ENCODE peak calls at places on chromosomes 13 and 19, in eight cellular contexts. D, P, S, O, W, Q, Z and T are unnamed samples.

GRCh38 chr13:49134305-49134704 is 85.8 kb upstream of the MLNR start:
- DNase-seq in D (no peak), P (no peak), S (no peak), O (no peak), W (no peak), Q (no peak), Z (no peak), T (no peak)

GRCh38 chr13:28805193-28805819 is 14.8 kb upstream of the MTUS2 start:
- DNase-seq in D (no peak), P (no peak), S (no peak), O (no peak), W (no peak), Q (peak; percentile 13), Z (no peak), T (no peak)

GRCh38 chr19:10690351-10690781 is 10.9 kb upstream of the QTRT1 start:
- DNase-seq in D (no peak), P (no peak), S (no peak), O (peak; percentile 45), W (no peak), Q (peak; percentile 77), Z (peak; percentile 38), T (no peak)

GRCh38 chr19:33299061-33299665 is 3.2 kb downstream of the CEBPA start:
- DNase-seq in D (no peak), P (no peak), S (no peak), O (no peak), W (no peak), Q (no peak), Z (no peak), T (no peak)

GRCh38 chr13:99894105-99894504 is 77.5 kb downstream of the ZIC5 start:
- DNase-seq in D (no peak), P (no peak), S (no peak), O (no peak), W (no peak), Q (no peak), Z (no peak), T (no peak)

GRCh38 chr13:89865331-89865833 is 1482.1 kb upstream of the MIR17HG start:
- DNase-seq in D (no peak), P (no peak), S (no peak), O (no peak), W (no peak), Q (no peak), Z (no peak), T (no peak)

GRCh38 chr13:35700661-35701060 is 224.2 kb upstream of the MAB21L1 start:
- DNase-seq in D (no peak), P (no peak), S (peak; percentile 87), O (no peak), W (no peak), Q (no peak), Z (peak; percentile 58), T (no peak)

GRCh38 chr19:3360494-3361383 is 5.6 kb upstream of the NFIC start:
- DNase-seq in D (peak; percentile 51), P (peak; percentile 75), S (no peak), O (no peak), W (no peak), Q (no peak), Z (no peak), T (no peak)

GRCh38 chr13:24313449-24313848 is 4.1 kb downstream of the C1QTNF9 start:
- DNase-seq in D (no peak), P (no peak), S (no peak), O (peak; percentile 28), W (no peak), Q (peak; percentile 27), Z (no peak), T (no peak)

GRCh38 chr13:32225494-32225931 is 89.7 kb downstream of the ZAR1L start:
- DNase-seq in D (no peak), P (no peak), S (peak; percentile 95), O (peak; percentile 27), W (no peak), Q (peak; percentile 25), Z (peak; percentile 71), T (peak; percentile 59)

GRCh38 chr19:28148554-28148953 is 1064.4 kb downstream of the UQCRFS1 start:
- DNase-seq in D (no peak), P (no peak), S (no peak), O (no peak), W (no peak), Q (no peak), Z (no peak), T (no peak)
- TF ChIP-seq CTCF in D (no peak), P (no peak), S (no peak), O (no peak), W (no peak), Q (no peak), Z (no peak), T (no peak)

GRCh38 chr13:31209172-31209818 is 9.5 kb downstream of the B3GLCT start:
- DNase-seq in D (no peak), P (peak; percentile 20), S (no peak), O (peak; percentile 9), W (no peak), Q (peak; percentile 67), Z (no peak), T (no peak)
- H3K4me3 ChIP-seq in D (no peak overlapping the region), P (no peak overlapping the region), S (no peak overlapping the region), O (no peak overlapping the region), W (no peak overlapping the region), Q (no peak overlapping the region), Z (no peak overlapping the region), T (no peak overlapping the region)

DNA sequence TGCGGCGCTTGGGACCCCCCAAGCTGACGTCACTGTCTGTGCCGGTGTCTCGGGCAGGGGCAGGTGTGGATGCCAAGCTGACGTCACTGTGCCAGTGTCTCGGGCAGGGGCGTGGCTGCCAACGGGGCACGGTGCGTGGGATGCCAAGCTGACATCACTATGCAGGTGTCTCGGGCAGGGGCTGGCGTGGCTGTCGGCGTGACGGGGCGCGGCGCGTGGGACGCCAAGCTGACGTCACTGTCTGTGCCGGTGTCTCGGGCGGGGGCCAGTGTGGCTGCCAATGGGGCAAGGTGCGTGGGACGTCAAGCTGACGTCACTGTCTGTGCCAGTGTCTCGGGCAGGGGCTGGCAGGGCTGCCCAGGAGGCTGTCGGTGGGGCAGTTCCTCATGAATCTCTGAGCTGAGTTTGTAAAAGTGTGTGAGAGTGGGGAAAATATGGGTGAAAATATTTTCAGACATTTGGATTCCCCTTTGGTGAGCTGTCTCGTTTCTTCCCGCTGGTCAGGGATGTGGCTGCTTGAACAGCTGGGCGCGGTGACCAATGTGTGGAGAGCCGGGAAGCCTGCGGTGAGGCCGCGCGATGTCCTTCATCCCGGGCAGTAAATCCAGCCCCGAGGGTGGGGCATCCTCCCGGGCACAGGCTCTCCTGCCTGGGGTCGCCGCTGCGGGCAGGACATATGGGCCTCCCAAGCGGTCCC is 25.2 kb downstream of the MCF2L start:
- DNase-seq in D (no peak), P (no peak), S (no peak), O (no peak), W (no peak), Q (no peak), Z (no peak), T (no peak)
- TF ChIP-seq CTCF in D (no peak), P (no peak), S (no peak), O (no peak), W (no peak), Q (no peak), Z (no peak), T (no peak)

GRCh38 chr19:1901940-1902404 is 3.2 kb upstream of the ADAT3 start:
- DNase-seq in D (no peak), P (no peak), S (no peak), O (no peak), W (no peak), Q (no peak), Z (no peak), T (no peak)
- H3K4me3 ChIP-seq in D (no peak overlapping the region), P (no peak overlapping the region), S (no peak overlapping the region), O (no peak overlapping the region), W (no peak overlapping the region), Q (no peak overlapping the region), Z (no peak overlapping the region), T (no peak overlapping the region)

GRCh38 chr19:47309038-47309437 is 623 bp upstream of the C5AR1 start:
- DNase-seq in D (no peak), P (no peak), S (no peak), O (no peak), W (no peak), Q (peak; percentile 39), Z (no peak), T (no peak)

GRCh38 chr19:47310323-47310722 is 662 bp downstream of the C5AR1 start:
- DNase-seq in D (no peak), P (no peak), S (no peak), O (no peak), W (no peak), Q (no peak), Z (no peak), T (no peak)

GRCh38 chr19:47310819-47311218 is 1.2 kb downstream of the C5AR1 start:
- DNase-seq in D (no peak), P (no peak), S (no peak), O (peak; percentile 24), W (no peak), Q (peak; percentile 46), Z (no peak), T (no peak)

GRCh38 chr19:47312366-47313006 is 2.8 kb downstream of the C5AR1 start:
- DNase-seq in D (no peak), P (no peak), S (no peak), O (no peak), W (no peak), Q (no peak), Z (no peak), T (no peak)

DNA sequence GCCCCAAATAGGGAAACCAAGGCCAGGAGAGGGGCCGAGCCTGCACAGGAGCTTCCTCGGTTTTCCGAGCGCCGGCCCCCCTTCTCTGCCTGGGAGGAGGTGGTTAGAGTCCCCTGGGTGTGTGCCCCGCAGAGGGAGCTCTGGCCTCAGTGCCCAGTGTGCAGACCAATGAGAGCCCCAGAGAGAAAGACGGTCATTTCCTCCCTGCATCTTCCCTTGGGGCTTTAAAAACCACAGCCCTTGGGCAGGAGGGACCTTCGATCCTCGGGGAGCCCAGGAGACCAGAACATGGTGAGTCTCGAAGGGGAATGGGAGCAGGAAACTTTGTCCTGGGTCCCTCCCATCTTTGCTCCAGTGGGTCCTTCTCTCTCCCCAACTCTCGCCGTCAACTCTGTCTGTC is at the start of gene C5AR1:
- DNase-seq in D (no peak), P (no peak), S (no peak), O (no peak), W (no peak), Q (no peak), Z (no peak), T (no peak)
- TF ChIP-seq CTCF in D (no peak), P (no peak), S (no peak), O (no peak), W (no peak), Q (no peak), Z (no peak), T (no peak)

DNA sequence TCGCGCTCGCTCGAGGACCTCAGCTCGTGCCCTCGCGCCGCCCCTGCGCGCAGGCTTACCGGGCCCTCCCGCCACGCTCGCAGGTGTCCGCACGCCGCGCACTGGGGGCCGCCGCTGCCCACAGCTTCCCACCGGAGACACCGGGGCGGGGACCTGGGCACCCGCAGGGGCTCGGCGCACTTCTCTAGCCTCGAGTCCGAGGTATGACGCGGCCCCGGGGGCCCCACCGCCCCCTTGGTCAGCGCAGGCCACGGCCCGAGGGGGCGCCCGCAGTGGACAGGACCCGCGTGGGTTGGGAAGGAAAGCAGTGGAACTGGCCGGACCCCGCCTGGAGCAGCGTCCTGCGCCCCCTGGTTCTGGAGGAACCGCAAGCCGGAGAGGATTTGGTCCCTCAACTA is 2.1 kb upstream of the GRWD1 start:
- DNase-seq in D (no peak), P (no peak), S (no peak), O (no peak), W (no peak), Q (no peak), Z (no peak), T (no peak)
- H3K4me3 ChIP-seq in D (peak overlapping the region; percentile 9), P (no peak overlapping the region), S (no peak overlapping the region), O (no peak overlapping the region), W (no peak overlapping the region), Q (no peak overlapping the region), Z (no peak overlapping the region), T (no peak overlapping the region)

GRCh38 chr13:38914070-38914469 is 76.6 kb downstream of the STOML3 start:
- DNase-seq in D (no peak), P (no peak), S (no peak), O (no peak), W (no peak), Q (no peak), Z (no peak), T (no peak)
- TF ChIP-seq CTCF in D (no peak), P (no peak), S (no peak), O (no peak), W (no peak), Q (no peak), Z (no peak), T (no peak)